ENCODE peak calls at places on chromosomes 1 and 21, in nine cellular contexts. R is SJCRH30; V is COR-L47; J is NCI-H69; B is DMS153; H is activated CD4-positive, alpha-beta T cell treated with anti-CD3 and anti-CD28 coated beads for 48 hours; Z is GM12891; Q is left ventricle myocardium inferior; D is nephron progenitor cell. U is an unnamed sample.

GRCh38 chr1:25711555-25712298 is 88.3 kb upstream of the SELENON start:
- DNase-seq in R (no peak), V (no peak), J (no peak), B (no peak), H (peak; percentile 71), Z (no peak), Q (peak; percentile 42), D (no peak), U (no peak)

GRCh38 chr1:205430631-205431305 is 8.9 kb upstream of the LEMD1 start:
- DNase-seq in R (no peak), V (no peak), J (no peak), B (peak; percentile 36), H (peak; percentile 61), Z (no peak), Q (peak; percentile 61), D (peak; percentile 75), U (no peak)

GRCh38 chr1:228963795-228964177 is 228.5 kb downstream of the RHOU start:
- DNase-seq in R (no peak), V (no peak), J (no peak), B (no peak), H (no peak), Z (no peak), Q (no peak), D (no peak), U (no peak)

GRCh38 chr1:150516050-150516591 is 569 bp downstream of the FALEC start:
- DNase-seq in R (peak; percentile 29), V (no peak), J (peak; percentile 78), B (peak; percentile 50), H (peak; percentile 20), Z (no peak), Q (no peak), D (peak; percentile 26), U (no peak)

GRCh38 chr1:154931940-154932487 is 4.5 kb downstream of the PMVK start:
- DNase-seq in R (no peak), V (no peak), J (no peak), B (peak; percentile 32), H (no peak), Z (no peak), Q (no peak), D (no peak), U (no peak)

GRCh38 chr1:30038134-30039025 is 685.0 kb downstream of the MATN1 start:
- DNase-seq in R (no peak), V (no peak), J (no peak), B (no peak), H (no peak), Z (no peak), Q (no peak), D (no peak), U (no peak)

GRCh38 chr1:239367417-239367816 is 19.0 kb upstream of the CHRM3 start:
- DNase-seq in R (no peak), V (no peak), J (no peak), B (no peak), H (no peak), Z (no peak), Q (no peak), D (no peak), U (no peak)

GRCh38 chr1:27100797-27101491 is 54.0 kb downstream of the SLC9A1 start:
- DNase-seq in R (no peak), V (no peak), J (no peak), B (no peak), H (no peak), Z (no peak), Q (no peak), D (no peak), U (no peak)

GRCh38 chr21:14889080-14889805 is 175.6 kb downstream of the NRIP1 start:
- DNase-seq in R (peak; percentile 46), V (no peak), J (peak; percentile 85), B (no peak), H (no peak), Z (no peak), Q (no peak), D (no peak), U (no peak)

GRCh38 chr1:67791686-67792475 is 41.4 kb downstream of the GNG12 start:
- DNase-seq in R (no peak), V (no peak), J (peak; percentile 1), B (no peak), H (no peak), Z (no peak), Q (no peak), D (no peak), U (no peak)

GRCh38 chr1:225554216-225554812 is 98.6 kb downstream of the ENAH start:
- DNase-seq in R (peak; percentile 44), V (no peak), J (peak; percentile 45), B (no peak), H (no peak), Z (no peak), Q (no peak), D (no peak), U (no peak)

GRCh38 chr1:157241185-157241538 is 103.0 kb upstream of the ETV3 start:
- DNase-seq in R (no peak), V (no peak), J (no peak), B (no peak), H (no peak), Z (no peak), Q (no peak), D (no peak), U (no peak)

GRCh38 chr1:220906561-220907334 is 27.5 kb downstream of the HLX start:
- DNase-seq in R (peak; percentile 82), V (peak; percentile 3), J (peak; percentile 67), B (no peak), H (no peak), Z (no peak), Q (no peak), D (no peak), U (no peak)

GRCh38 chr1:212860713-212861581 is 2.9 kb downstream of the FLVCR1 start:
- DNase-seq in R (peak; percentile 27), V (no peak), J (peak; percentile 81), B (no peak), H (no peak), Z (no peak), Q (no peak), D (no peak), U (no peak)

GRCh38 chr21:43799301-43799840 is 10.0 kb downstream of the RRP1 start:
- DNase-seq in R (no peak), V (no peak), J (no peak), B (no peak), H (no peak), Z (no peak), Q (no peak), D (no peak), U (no peak)

GRCh38 chr21:46152939-46153258 is 2.5 kb downstream of the FTCD start:
- DNase-seq in R (no peak), V (no peak), J (no peak), B (no peak), H (no peak), Z (no peak), Q (no peak), D (no peak), U (no peak)

GRCh38 chr1:167638064-167638463 is 8.0 kb downstream of the RCSD1 start:
- DNase-seq in R (no peak), V (no peak), J (no peak), B (no peak), H (no peak), Z (no peak), Q (no peak), D (no peak), U (no peak)

GRCh38 chr1:68973459-68974244 is 476.8 kb upstream of the DEPDC1 start:
- DNase-seq in R (no peak), V (no peak), J (no peak), B (no peak), H (no peak), Z (no peak), Q (no peak), D (no peak), U (no peak)